ENCODE peak calls at places on chromosomes 16 and 17, in eight cellular contexts. V is HFF-Myc, B is gastrocnemius medialis, X is upper lobe of right lung, N is activated B cell treated with CpG ODN at 0.5 μM for 24 hours, S is tibial artery, E is heart left ventricle, G is body of pancreas. U is an unnamed sample.

GRCh38 chr17:59093145-59093701 is 13.5 kb downstream of the TRIM37 start:
- DNase-seq in V (no peak), B (no peak), X (no peak), N (no peak), S (no peak), E (no peak), G (no peak), U (no peak)

GRCh38 chr16:14374451-14375131 is 255.5 kb downstream of the PARN start:
- DNase-seq in V (no peak), B (no peak), X (no peak), N (no peak), S (no peak), E (no peak), G (no peak), U (no peak)

GRCh38 chr17:76864024-76864423 is 4.2 kb upstream of the MGAT5B start:
- DNase-seq in V (no peak), B (no peak), X (no peak), N (no peak), S (no peak), E (no peak), G (no peak), U (no peak)

GRCh38 chr17:38430316-38430715 is 2.1 kb downstream of the ARHGAP23 start:
- DNase-seq in V (no peak), B (no peak), X (no peak), N (no peak), S (no peak), E (no peak), G (no peak), U (no peak)

GRCh38 chr17:56297142-56297541 is 143.9 kb downstream of the ANKFN1 start:
- DNase-seq in V (no peak), B (no peak), X (no peak), N (no peak), S (no peak), E (no peak), G (no peak), U (no peak)

GRCh38 chr16:30901201-30902069 is 5.0 kb downstream of the CTF1 start:
- DNase-seq in V (no peak), B (no peak), X (no peak), N (no peak), S (no peak), E (no peak), G (no peak), U (no peak)

GRCh38 chr16:3671424-3671823 is 16.9 kb downstream of the DNASE1 start:
- DNase-seq in V (no peak), B (no peak), X (no peak), N (no peak), S (no peak), E (no peak), G (no peak), U (no peak)

GRCh38 chr16:20611350-20611902 is 35.3 kb upstream of the ACSM2B start:
- DNase-seq in V (no peak), B (peak), X (peak), N (no peak), S (peak), E (peak), G (peak), U (no peak)

GRCh38 chr16:399278-400019 is 2.2 kb upstream of the DECR2 start:
- DNase-seq in V (no peak), B (no peak), X (no peak), N (no peak), S (no peak), E (no peak), G (no peak), U (no peak)

GRCh38 chr17:27756467-27757371 is 43.6 kb downstream of the NOS2 start:
- DNase-seq in V (no peak), B (no peak), X (peak), N (no peak), S (peak), E (peak), G (peak), U (peak)

GRCh38 chr16:87657621-87658192 is 55.4 kb downstream of the JPH3 start:
- DNase-seq in V (no peak), B (no peak), X (no peak), N (no peak), S (no peak), E (no peak), G (no peak), U (no peak)

GRCh38 chr16:47848481-47849109 is 307.2 kb downstream of the ABCC12 start:
- DNase-seq in V (no peak), B (no peak), X (no peak), N (no peak), S (no peak), E (no peak), G (no peak), U (no peak)

GRCh38 chr17:71922439-71922838 is 198.4 kb upstream of the SOX9 start:
- DNase-seq in V (no peak), B (no peak), X (no peak), N (no peak), S (no peak), E (no peak), G (no peak), U (no peak)

GRCh38 chr16:3952342-3953131 is 72.0 kb upstream of the CREBBP start:
- DNase-seq in V (no peak), B (peak), X (peak), N (no peak), S (peak), E (peak), G (peak), U (no peak)

GRCh38 chr16:58249780-58250478 is 44.9 kb downstream of the PRSS54 start:
- DNase-seq in V (peak), B (peak), X (peak), N (peak), S (peak), E (peak), G (peak), U (peak)

GRCh38 chr16:79970551-79971236 is 370.2 kb upstream of the MAF start:
- DNase-seq in V (no peak), B (peak), X (no peak), N (no peak), S (no peak), E (peak), G (no peak), U (no peak)

GRCh38 chr17:17841620-17842025 is 4.8 kb upstream of the SREBF1 start:
- DNase-seq in V (no peak), B (peak), X (peak), N (no peak), S (peak), E (peak), G (peak), U (no peak)

GRCh38 chr17:8315740-8316217 is 5.7 kb downstream of the ARHGEF15 start:
- DNase-seq in V (no peak), B (no peak), X (no peak), N (no peak), S (no peak), E (no peak), G (no peak), U (no peak)

GRCh38 chr17:80673152-80673920 is 128.7 kb downstream of the RPTOR start:
- DNase-seq in V (no peak), B (no peak), X (no peak), N (no peak), S (no peak), E (no peak), G (no peak), U (no peak)

GRCh38 chr16:68259007-68259406 is 5.3 kb upstream of the SLC7A6 start:
- DNase-seq in V (no peak), B (peak), X (no peak), N (no peak), S (no peak), E (no peak), G (no peak), U (no peak)

GRCh38 chr16:88298882-88299745 is 83.6 kb upstream of the ZNF469 start:
- DNase-seq in V (no peak), B (no peak), X (no peak), N (no peak), S (no peak), E (no peak), G (no peak), U (no peak)

GRCh38 chr17:71484546-71484945 is 636.3 kb upstream of the SOX9 start:
- DNase-seq in V (no peak), B (no peak), X (no peak), N (no peak), S (no peak), E (no peak), G (no peak), U (no peak)

GRCh38 chr17:53934931-53935330 is 112.2 kb downstream of the KIF2B start:
- DNase-seq in V (no peak), B (no peak), X (no peak), N (no peak), S (no peak), E (no peak), G (no peak), U (no peak)

DNA sequence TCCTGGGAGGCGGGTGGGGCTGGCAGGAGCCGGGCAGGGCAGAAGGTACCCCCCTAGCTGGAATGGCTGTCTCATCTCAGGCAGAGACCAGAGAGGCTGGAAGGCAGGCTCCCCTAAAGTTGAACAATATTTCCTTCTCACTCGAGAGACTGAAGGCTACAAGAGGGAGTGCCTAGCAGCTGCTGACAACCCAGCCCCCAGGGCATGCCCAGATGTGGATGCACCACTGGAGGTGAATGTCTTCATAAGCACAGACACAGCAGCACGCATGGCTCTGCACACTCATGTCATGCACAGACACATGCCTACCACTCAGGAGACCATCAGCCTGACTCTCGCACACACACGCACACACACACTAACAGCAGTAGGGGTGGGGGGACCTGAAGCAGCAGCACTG is 179.0 kb downstream of the CCT6B start:
- DNase-seq in V (no peak), B (no peak), X (no peak), N (no peak), S (no peak), E (no peak), G (no peak), U (no peak)
- TF ChIP-seq CTCF in V (no peak), B (no peak), X (no peak), N (no peak), S (no peak), E (no peak), G (no peak), U (no peak)

GRCh38 chr16:84504420-84505248 is at the start of gene MEAK7:
- DNase-seq in V (peak), B (peak), X (peak), N (peak), S (peak), E (peak), G (peak), U (peak)
- TF ChIP-seq CTCF in V (peak), B (no peak), X (peak), N (no peak), S (no peak), E (no peak), G (no peak), U (no peak)

DNA sequence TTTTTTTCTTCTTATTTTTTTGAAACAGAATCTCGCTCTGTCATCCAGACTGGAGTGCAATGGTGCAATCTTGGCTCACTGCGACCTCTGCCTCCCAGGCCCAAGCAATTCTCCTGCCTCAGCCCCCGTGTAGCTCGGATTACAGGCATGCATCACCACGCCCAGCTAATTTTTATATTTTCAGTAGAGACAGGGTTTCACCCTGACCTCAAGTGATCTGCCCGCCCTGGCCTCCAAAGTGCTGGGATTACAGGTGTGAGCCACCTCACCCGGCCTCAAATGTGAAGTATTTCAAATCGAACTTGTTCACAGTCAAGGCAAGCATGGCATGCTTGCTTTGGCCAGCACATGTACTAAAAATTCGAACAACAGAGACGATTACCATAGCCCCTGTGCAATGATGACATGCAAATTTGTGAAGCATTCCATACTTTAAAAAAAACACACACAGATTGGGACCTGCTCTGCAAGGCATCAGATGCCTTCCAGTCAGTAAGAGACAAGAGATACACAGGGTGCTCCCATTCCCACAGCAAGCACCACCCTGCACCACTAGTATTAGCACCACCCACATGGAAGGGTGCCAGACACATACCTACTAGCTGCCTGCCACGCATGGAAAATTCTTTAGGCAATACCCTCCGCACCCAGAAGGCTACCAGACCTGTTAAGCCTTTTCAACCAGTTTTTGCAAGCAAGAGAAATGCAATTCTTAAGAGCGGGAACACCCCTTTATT is 47.2 kb downstream of the ANKRD11 start:
- DNase-seq in V (no peak), B (peak), X (no peak), N (no peak), S (no peak), E (peak), G (peak), U (no peak)
- TF ChIP-seq CTCF in V (no peak), B (no peak), X (no peak), N (no peak), S (no peak), E (peak), G (peak), U (no peak)

DNA sequence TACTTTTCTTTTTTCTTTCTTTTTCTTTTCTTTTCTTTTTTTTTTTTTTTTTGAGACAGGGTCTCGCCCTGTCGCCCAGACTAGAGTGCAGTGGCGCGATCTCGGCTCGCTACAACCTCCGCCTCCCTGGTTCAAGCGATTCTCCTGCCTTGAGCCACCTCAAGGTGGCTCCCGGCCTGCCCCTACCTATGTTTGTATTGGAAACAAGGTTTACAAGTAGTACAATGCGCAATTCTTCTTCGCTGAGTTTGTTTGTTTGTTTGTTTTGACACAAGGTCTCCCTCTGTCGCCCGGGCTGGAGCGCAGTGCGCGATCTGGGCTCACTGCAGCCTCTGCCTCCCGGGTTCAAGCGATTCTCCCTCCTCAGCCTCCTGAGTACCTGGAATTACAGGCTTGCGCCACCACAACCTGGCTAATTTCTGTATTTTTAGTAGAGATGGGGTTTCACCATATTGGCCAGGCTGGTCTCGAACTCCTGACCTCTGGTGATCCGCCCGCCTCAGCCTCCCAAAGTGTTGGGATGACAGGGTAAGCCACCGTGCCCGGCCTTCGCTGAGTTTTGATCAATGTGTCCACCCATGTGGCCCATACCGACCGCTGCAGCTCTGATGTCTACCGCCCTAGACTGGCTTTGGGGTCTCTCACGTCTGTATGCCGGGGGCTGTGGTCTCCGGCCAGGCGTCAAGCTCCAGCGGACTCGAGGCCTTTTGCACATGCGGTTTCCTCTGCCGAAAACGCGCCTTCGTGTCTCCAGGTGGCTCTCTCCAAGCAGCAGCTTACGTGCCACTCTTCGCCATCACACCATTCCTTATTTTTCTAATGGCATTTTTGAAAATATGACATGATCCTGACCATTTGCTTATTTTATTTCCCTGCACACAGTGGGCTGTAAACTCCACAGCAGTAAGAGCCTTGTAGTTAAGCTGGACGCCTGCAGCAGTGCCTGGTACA is 1.1 kb upstream of the YBX2 start:
- DNase-seq in V (no peak), B (peak), X (no peak), N (no peak), S (no peak), E (no peak), G (no peak), U (peak)
- TF ChIP-seq CTCF in V (no peak), B (no peak), X (no peak), N (no peak), S (no peak), E (no peak), G (no peak), U (no peak)

GRCh38 chr16:72191551-72191950 is 19.6 kb upstream of the PMFBP1 start:
- DNase-seq in V (no peak), B (no peak), X (no peak), N (no peak), S (no peak), E (no peak), G (no peak), U (no peak)

GRCh38 chr16:72198021-72198420 is 26.1 kb upstream of the PMFBP1 start:
- DNase-seq in V (peak), B (no peak), X (no peak), N (no peak), S (no peak), E (peak), G (peak), U (no peak)

GRCh38 chr16:72198641-72199250 is 26.8 kb upstream of the PMFBP1 start:
- DNase-seq in V (no peak), B (no peak), X (no peak), N (no peak), S (no peak), E (no peak), G (no peak), U (no peak)

GRCh38 chr16:72197556-72197955 is 25.6 kb upstream of the PMFBP1 start:
- DNase-seq in V (no peak), B (no peak), X (no peak), N (no peak), S (no peak), E (no peak), G (no peak), U (no peak)

GRCh38 chr16:72195609-72196008 is 23.7 kb upstream of the PMFBP1 start:
- DNase-seq in V (no peak), B (no peak), X (no peak), N (no peak), S (no peak), E (no peak), G (no peak), U (no peak)
- TF ChIP-seq CTCF in V (peak), B (no peak), X (no peak), N (no peak), S (no peak), E (no peak), G (no peak), U (no peak)

DNA sequence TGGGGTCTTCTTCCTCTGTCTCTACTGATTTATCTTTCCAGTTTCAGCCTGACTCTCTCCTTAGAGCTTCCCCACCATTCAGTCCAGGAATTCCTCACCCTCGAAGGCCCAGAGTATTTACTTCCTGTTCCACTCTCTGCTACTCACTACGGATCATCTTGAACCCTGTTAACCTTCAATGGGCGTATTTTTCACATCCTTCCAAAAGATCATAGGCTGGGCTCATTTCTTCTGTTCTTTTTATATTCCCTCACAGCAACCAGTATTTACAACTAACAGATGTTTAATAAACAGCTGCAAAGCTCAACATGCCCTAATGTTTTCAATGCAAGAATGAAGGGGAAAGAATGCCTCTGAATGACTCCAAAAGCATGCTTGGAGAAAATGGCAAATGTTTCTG is 175.0 kb downstream of the ZFHX3 start:
- DNase-seq in V (no peak), B (no peak), X (no peak), N (no peak), S (no peak), E (no peak), G (no peak), U (no peak)
- TF ChIP-seq CTCF in V (no peak), B (no peak), X (no peak), N (no peak), S (no peak), E (no peak), G (no peak), U (no peak)

GRCh38 chr16:25143898-25144297 is 32.4 kb downstream of the LCMT1 start:
- DNase-seq in V (no peak), B (no peak), X (no peak), N (no peak), S (no peak), E (no peak), G (peak), U (no peak)
- TF ChIP-seq CTCF in V (peak), B (no peak), X (peak), N (no peak), S (peak), E (peak), G (peak), U (peak)

GRCh38 chr16:82002831-82003230 is 8.4 kb downstream of the SDR42E1 start:
- DNase-seq in V (no peak), B (no peak), X (no peak), N (no peak), S (no peak), E (no peak), G (no peak), U (no peak)
- TF ChIP-seq CTCF in V (no peak), B (no peak), X (no peak), N (no peak), S (no peak), E (no peak), G (no peak), U (no peak)

DNA sequence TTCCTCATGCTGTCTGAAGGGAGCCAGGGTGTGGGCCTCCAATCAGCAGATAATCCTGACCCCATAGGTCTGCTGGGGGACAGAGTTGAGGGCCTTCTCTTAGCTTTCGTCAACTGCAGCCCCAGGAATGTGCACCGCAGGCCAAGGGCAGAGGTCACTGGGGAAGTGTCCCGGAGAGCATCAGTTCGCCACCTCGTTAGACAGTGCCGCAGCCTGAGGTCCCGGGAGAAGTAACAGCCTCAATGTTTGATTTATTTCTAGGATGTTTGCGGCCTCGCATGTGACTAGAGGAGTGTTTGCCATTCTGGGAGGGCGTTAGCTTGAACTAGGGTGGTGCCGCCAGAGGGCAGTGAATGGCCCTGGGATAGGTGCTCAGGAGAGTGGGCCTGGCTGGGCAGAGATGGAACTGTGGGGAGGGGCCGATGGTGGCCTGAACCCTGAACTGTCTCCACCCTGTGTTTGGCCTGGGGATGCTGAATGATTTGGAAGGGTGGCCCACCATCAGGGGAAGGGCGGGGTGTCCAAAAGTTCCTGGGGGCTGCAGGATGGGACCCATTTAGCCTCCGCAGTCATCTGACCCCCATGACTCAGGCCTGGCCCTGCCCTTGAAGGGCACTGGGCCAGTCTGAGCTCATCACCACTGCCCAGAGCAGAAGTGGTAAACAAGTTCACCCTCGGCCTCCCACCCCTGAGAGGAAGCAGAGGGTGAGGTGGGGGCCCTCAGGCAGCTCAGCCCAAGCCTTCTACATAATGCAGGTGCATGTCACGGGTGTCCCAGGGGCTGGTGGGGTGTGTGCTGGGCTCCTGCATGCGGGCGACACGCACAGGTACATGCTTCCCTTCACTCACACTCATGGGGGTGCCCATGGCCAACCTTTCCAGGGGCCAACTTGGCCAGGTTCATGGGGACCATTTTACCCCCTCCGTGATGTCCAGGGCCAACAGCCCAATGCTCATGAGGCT is 12.4 kb upstream of the TAC4 start:
- DNase-seq in V (no peak), B (peak), X (peak), N (no peak), S (no peak), E (peak), G (no peak), U (no peak)
- TF ChIP-seq CTCF in V (peak), B (no peak), X (no peak), N (no peak), S (no peak), E (no peak), G (no peak), U (no peak)

U was measured in CD14-positive monocyte.